ENCODE peak calls at places on chromosomes 2 and 18, in seven cellular contexts. One of them, this sample, is unnamed.

GRCh38 chr2:10303634-10304378 is 1.1 kb downstream of the HPCAL1 start:
- DNase-seq in A549: peak; percentile 31
- DNase-seq in GM23338: peak; percentile 65
- DNase-seq in RWPE2: no peak
- DNase-seq in astrocyte of the spinal cord: peak; percentile 38
- DNase-seq in IMR-90: peak; percentile 56
- DNase-seq in fibroblast of pulmonary artery: peak; percentile 45
- DNase-seq in this sample: no peak

GRCh38 chr2:181306785-181307184 is 150.4 kb upstream of the ITGA4 start:
- DNase-seq in RWPE2: no peak
- DNase-seq in fibroblast of pulmonary artery: no peak
- DNase-seq in A549: no peak
- DNase-seq in astrocyte of the spinal cord: peak; percentile 39
- DNase-seq in IMR-90: peak; percentile 37
- DNase-seq in GM23338: no peak
- DNase-seq in this sample: no peak

GRCh38 chr2:148887349-148888002 is 12.4 kb downstream of the KIF5C start:
- DNase-seq in RWPE2: no peak
- DNase-seq in IMR-90: no peak
- DNase-seq in A549: no peak
- DNase-seq in fibroblast of pulmonary artery: no peak
- DNase-seq in astrocyte of the spinal cord: no peak
- DNase-seq in GM23338: peak; percentile 24
- DNase-seq in this sample: no peak

GRCh38 chr2:103525757-103526156 is 763.9 kb downstream of the TMEM182 start:
- DNase-seq in fibroblast of pulmonary artery: no peak
- DNase-seq in astrocyte of the spinal cord: no peak
- DNase-seq in GM23338: no peak
- DNase-seq in A549: no peak
- DNase-seq in RWPE2: no peak
- DNase-seq in IMR-90: no peak
- DNase-seq in this sample: no peak

GRCh38 chr2:96329416-96329815 is 4.3 kb downstream of the ITPRIPL1 start:
- DNase-seq in RWPE2: no peak
- DNase-seq in astrocyte of the spinal cord: peak; percentile 22
- DNase-seq in IMR-90: peak; percentile 48
- DNase-seq in GM23338: no peak
- DNase-seq in fibroblast of pulmonary artery: peak; percentile 95
- DNase-seq in A549: no peak
- DNase-seq in this sample: no peak

GRCh38 chr2:166351319-166351718 is 24.4 kb downstream of the SCN9A start:
- DNase-seq in IMR-90: peak; percentile 86
- DNase-seq in astrocyte of the spinal cord: peak; percentile 44
- DNase-seq in fibroblast of pulmonary artery: peak; percentile 62
- DNase-seq in A549: no peak
- DNase-seq in GM23338: no peak
- DNase-seq in RWPE2: no peak
- DNase-seq in this sample: no peak

GRCh38 chr2:10654069-10654468 is 35.7 kb downstream of the NOL10 start:
- DNase-seq in RWPE2: peak; percentile 78
- DNase-seq in GM23338: no peak
- DNase-seq in astrocyte of the spinal cord: peak; percentile 50
- DNase-seq in IMR-90: peak; percentile 37
- DNase-seq in fibroblast of pulmonary artery: peak; percentile 13
- DNase-seq in A549: no peak
- DNase-seq in this sample: no peak

GRCh38 chr2:64274399-64275173 is 130.4 kb upstream of the PELI1 start:
- DNase-seq in IMR-90: no peak
- DNase-seq in fibroblast of pulmonary artery: no peak
- DNase-seq in GM23338: no peak
- DNase-seq in astrocyte of the spinal cord: peak; percentile 27
- DNase-seq in RWPE2: no peak
- DNase-seq in A549: no peak
- DNase-seq in this sample: no peak

GRCh38 chr2:64207573-64207972 is 63.4 kb upstream of the PELI1 start:
- DNase-seq in GM23338: no peak
- DNase-seq in fibroblast of pulmonary artery: no peak
- DNase-seq in A549: no peak
- DNase-seq in IMR-90: no peak
- DNase-seq in astrocyte of the spinal cord: no peak
- DNase-seq in RWPE2: no peak
- DNase-seq in this sample: no peak

GRCh38 chr18:23721711-23722479 is 32.6 kb downstream of the LAMA3 start:
- DNase-seq in astrocyte of the spinal cord: peak; percentile 7
- DNase-seq in GM23338: no peak
- DNase-seq in RWPE2: no peak
- DNase-seq in fibroblast of pulmonary artery: no peak
- DNase-seq in A549: peak; percentile 24
- DNase-seq in IMR-90: peak; percentile 54
- DNase-seq in this sample: no peak

GRCh38 chr2:201007584-201007998 is 44.1 kb upstream of the ORC2 start:
- DNase-seq in A549: no peak
- DNase-seq in IMR-90: no peak
- DNase-seq in RWPE2: no peak
- DNase-seq in fibroblast of pulmonary artery: no peak
- DNase-seq in GM23338: no peak
- DNase-seq in astrocyte of the spinal cord: no peak
- DNase-seq in this sample: no peak

GRCh38 chr2:164840930-164841718 is 499 bp downstream of the COBLL1 start:
- DNase-seq in astrocyte of the spinal cord: peak; percentile 75
- DNase-seq in RWPE2: peak; percentile 68
- DNase-seq in GM23338: peak; percentile 85
- DNase-seq in fibroblast of pulmonary artery: peak; percentile 64
- DNase-seq in A549: peak; percentile 79
- DNase-seq in IMR-90: peak; percentile 32
- DNase-seq in this sample: no peak

GRCh38 chr2:127645395-127646291 is at the start of gene GPR17:
- DNase-seq in astrocyte of the spinal cord: no peak
- DNase-seq in fibroblast of pulmonary artery: no peak
- DNase-seq in A549: no peak
- DNase-seq in IMR-90: no peak
- DNase-seq in GM23338: no peak
- DNase-seq in RWPE2: no peak
- DNase-seq in this sample: no peak

GRCh38 chr18:64546451-64546850 is 397.6 kb upstream of the LINC00305 start:
- DNase-seq in astrocyte of the spinal cord: no peak
- DNase-seq in A549: no peak
- DNase-seq in fibroblast of pulmonary artery: no peak
- DNase-seq in RWPE2: no peak
- DNase-seq in IMR-90: no peak
- DNase-seq in GM23338: no peak
- DNase-seq in this sample: no peak

GRCh38 chr18:60059216-60059615 is 159.4 kb downstream of the PMAIP1 start:
- DNase-seq in IMR-90: no peak
- DNase-seq in RWPE2: no peak
- DNase-seq in astrocyte of the spinal cord: no peak
- DNase-seq in GM23338: no peak
- DNase-seq in A549: no peak
- DNase-seq in fibroblast of pulmonary artery: no peak
- DNase-seq in this sample: no peak
- H3K4me3 ChIP-seq in IMR-90: no peak overlapping the region
- H3K4me3 ChIP-seq in RWPE2: no peak overlapping the region
- H3K4me3 ChIP-seq in astrocyte of the spinal cord: no peak overlapping the region
- H3K4me3 ChIP-seq in GM23338: no peak overlapping the region
- H3K4me3 ChIP-seq in A549: no peak overlapping the region
- H3K4me3 ChIP-seq in fibroblast of pulmonary artery: no peak overlapping the region
- H3K4me3 ChIP-seq in this sample: no peak overlapping the region

GRCh38 chr2:237310515-237311114 is 103.3 kb downstream of the COL6A3 start:
- DNase-seq in fibroblast of pulmonary artery: no peak
- DNase-seq in IMR-90: peak; percentile 77
- DNase-seq in A549: no peak
- DNase-seq in RWPE2: no peak
- DNase-seq in astrocyte of the spinal cord: peak; percentile 47
- DNase-seq in GM23338: peak; percentile 26
- DNase-seq in this sample: no peak
- TF ChIP-seq CTCF in fibroblast of pulmonary artery: no peak
- TF ChIP-seq CTCF in IMR-90: no peak
- TF ChIP-seq CTCF in A549: no peak
- TF ChIP-seq CTCF in RWPE2: no peak
- TF ChIP-seq CTCF in astrocyte of the spinal cord: no peak
- TF ChIP-seq CTCF in GM23338: peak; percentile 53
- TF ChIP-seq CTCF in this sample: no peak

GRCh38 chr2:29921560-29921915 is at the start of gene ALK:
- DNase-seq in astrocyte of the spinal cord: peak; percentile 81
- DNase-seq in A549: peak; percentile 86
- DNase-seq in GM23338: peak; percentile 97
- DNase-seq in RWPE2: peak; percentile 92
- DNase-seq in fibroblast of pulmonary artery: peak; percentile 69
- DNase-seq in IMR-90: peak; percentile 59
- DNase-seq in this sample: peak; percentile 34

GRCh38 chr2:29920631-29921559 is 491 bp downstream of the ALK start:
- DNase-seq in IMR-90: peak; percentile 5
- DNase-seq in GM23338: peak; percentile 60
- DNase-seq in RWPE2: peak; percentile 59
- DNase-seq in astrocyte of the spinal cord: peak; percentile 3
- DNase-seq in A549: peak; percentile 50
- DNase-seq in fibroblast of pulmonary artery: no peak
- DNase-seq in this sample: no peak

GRCh38 chr2:29916571-29916970 is 4.8 kb downstream of the ALK start:
- DNase-seq in astrocyte of the spinal cord: no peak
- DNase-seq in IMR-90: no peak
- DNase-seq in fibroblast of pulmonary artery: no peak
- DNase-seq in GM23338: no peak
- DNase-seq in A549: no peak
- DNase-seq in RWPE2: no peak
- DNase-seq in this sample: no peak

GRCh38 chr2:29923110-29923721 is 1.8 kb upstream of the ALK start:
- DNase-seq in fibroblast of pulmonary artery: peak; percentile 69
- DNase-seq in GM23338: peak; percentile 87
- DNase-seq in RWPE2: no peak
- DNase-seq in A549: peak; percentile 75
- DNase-seq in astrocyte of the spinal cord: peak; percentile 56
- DNase-seq in IMR-90: peak; percentile 54
- DNase-seq in this sample: peak; percentile 31

GRCh38 chr2:29920130-29920577 is 1.2 kb downstream of the ALK start:
- DNase-seq in IMR-90: no peak
- DNase-seq in fibroblast of pulmonary artery: peak; percentile 29
- DNase-seq in RWPE2: peak; percentile 63
- DNase-seq in astrocyte of the spinal cord: peak; percentile 46
- DNase-seq in GM23338: peak; percentile 91
- DNase-seq in A549: peak; percentile 27
- DNase-seq in this sample: no peak
- H3K4me3 ChIP-seq in IMR-90: no peak overlapping the region
- H3K4me3 ChIP-seq in fibroblast of pulmonary artery: no peak overlapping the region
- H3K4me3 ChIP-seq in RWPE2: no peak overlapping the region
- H3K4me3 ChIP-seq in astrocyte of the spinal cord: no peak overlapping the region
- H3K4me3 ChIP-seq in GM23338: peak overlapping the region; percentile 74
- H3K4me3 ChIP-seq in A549: peak overlapping the region; percentile 47
- H3K4me3 ChIP-seq in this sample: no peak overlapping the region

DNA sequence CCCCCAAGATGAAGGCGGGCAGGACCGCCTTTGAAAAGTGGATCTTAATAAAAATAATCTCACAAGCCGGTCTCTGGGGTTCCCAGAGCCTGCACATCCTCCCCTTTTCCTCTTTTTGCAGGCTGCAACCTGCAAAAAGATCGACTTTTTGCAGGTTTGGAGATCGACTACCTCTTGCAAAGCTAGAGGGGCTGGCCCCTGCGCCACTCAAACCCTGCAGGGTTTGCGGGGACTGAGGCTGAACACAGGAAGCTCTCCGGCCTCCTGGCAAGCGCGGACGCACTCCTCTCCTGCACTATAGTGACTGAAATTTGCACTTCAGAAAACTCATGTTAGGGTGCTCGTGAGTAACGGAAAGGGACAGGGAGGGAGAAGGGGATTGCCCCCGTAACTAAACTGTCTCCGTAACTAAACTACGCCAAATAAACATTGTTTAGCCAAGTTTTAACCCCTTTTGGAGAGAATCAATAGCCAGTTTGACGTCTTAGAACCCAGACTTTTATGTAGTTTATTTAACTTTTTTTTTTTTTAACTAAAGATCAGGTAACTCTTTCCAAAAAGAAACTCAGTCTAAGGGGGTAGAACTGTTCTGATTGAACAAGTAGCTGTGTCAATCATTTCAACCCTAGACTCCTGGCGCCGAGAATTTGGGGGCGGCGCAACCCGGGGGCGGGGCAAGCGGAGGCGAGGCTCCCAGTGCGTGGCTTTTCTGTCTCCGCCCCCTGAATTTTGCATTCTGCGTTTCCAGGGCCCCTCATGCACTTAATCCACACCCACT is 2.5 kb downstream of the IGFBP5 start:
- DNase-seq in RWPE2: no peak
- DNase-seq in GM23338: peak; percentile 84
- DNase-seq in astrocyte of the spinal cord: peak; percentile 71
- DNase-seq in fibroblast of pulmonary artery: peak; percentile 29
- DNase-seq in A549: peak; percentile 56
- DNase-seq in IMR-90: peak; percentile 81
- DNase-seq in this sample: no peak
- TF ChIP-seq CTCF in RWPE2: no peak
- TF ChIP-seq CTCF in GM23338: no peak
- TF ChIP-seq CTCF in astrocyte of the spinal cord: no peak
- TF ChIP-seq CTCF in fibroblast of pulmonary artery: no peak
- TF ChIP-seq CTCF in A549: no peak
- TF ChIP-seq CTCF in IMR-90: no peak
- TF ChIP-seq CTCF in this sample: no peak

DNA sequence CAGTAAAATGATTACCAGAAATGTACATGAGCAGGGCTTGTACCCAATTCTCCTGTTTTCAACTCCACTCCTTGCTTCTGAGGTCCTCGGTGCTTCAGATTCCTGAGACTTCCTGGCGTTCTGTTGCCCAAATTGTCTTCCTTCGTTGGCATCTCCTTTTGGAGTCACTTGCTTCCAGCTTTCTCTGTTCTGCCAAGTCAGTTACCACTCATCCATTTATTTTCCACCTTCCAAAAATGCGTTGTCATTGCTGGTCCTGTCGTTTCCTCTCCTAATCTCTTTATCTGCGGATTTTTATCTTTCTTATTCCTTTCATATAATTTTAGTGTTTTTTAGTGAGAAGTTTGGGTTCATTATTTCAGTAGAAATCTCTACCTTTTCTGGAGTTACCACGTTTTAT is 18.5 kb upstream of the EFR3B start:
- DNase-seq in RWPE2: no peak
- DNase-seq in GM23338: no peak
- DNase-seq in IMR-90: no peak
- DNase-seq in astrocyte of the spinal cord: no peak
- DNase-seq in A549: no peak
- DNase-seq in fibroblast of pulmonary artery: no peak
- DNase-seq in this sample: no peak
- H3K4me3 ChIP-seq in RWPE2: no peak overlapping the region
- H3K4me3 ChIP-seq in GM23338: no peak overlapping the region
- H3K4me3 ChIP-seq in IMR-90: no peak overlapping the region
- H3K4me3 ChIP-seq in astrocyte of the spinal cord: no peak overlapping the region
- H3K4me3 ChIP-seq in A549: no peak overlapping the region
- H3K4me3 ChIP-seq in fibroblast of pulmonary artery: no peak overlapping the region
- H3K4me3 ChIP-seq in this sample: no peak overlapping the region